ENCODE peak calls at places on chromosomes 7 and 10, in eight cellular contexts. M is IMR-90; P is keratinocyte; S is right cardiac atrium; D is hepatocyte; O is Panc1; F is tibial artery; I is naive thymus-derived CD4-positive, alpha-beta T cell. J is an unnamed sample.

GRCh38 chr10:100739516-100740368 is 5.6 kb upstream of the PAX2 start:
- DNase-seq in I (no peak), P (no peak), S (no peak), F (no peak), D (peak), M (no peak), O (no peak), J (no peak)

GRCh38 chr10:3140280-3140679 is 32.3 kb downstream of the PITRM1 start:
- DNase-seq in S (peak), P (no peak), I (no peak), F (peak), D (no peak), O (no peak), M (no peak), J (no peak)

GRCh38 chr7:116984511-116984910 is 31.2 kb downstream of the ST7 start:
- DNase-seq in D (no peak), I (no peak), F (no peak), M (no peak), P (no peak), O (no peak), S (no peak), J (no peak)

GRCh38 chr10:123427386-123427785 is 238.8 kb upstream of the GPR26 start:
- DNase-seq in O (no peak), F (no peak), M (no peak), P (no peak), D (peak), I (no peak), S (peak), J (no peak)

GRCh38 chr10:77245953-77246352 is 391.7 kb downstream of the KCNMA1 start:
- DNase-seq in O (no peak), I (no peak), D (no peak), M (peak), P (no peak), F (no peak), S (no peak), J (no peak)

GRCh38 chr7:133389727-133390126 is 136.8 kb downstream of the EXOC4 start:
- DNase-seq in P (no peak), I (no peak), D (no peak), F (no peak), M (no peak), S (no peak), O (no peak), J (no peak)

GRCh38 chr10:48444861-48445841 is 138.7 kb downstream of the MAPK8 start:
- DNase-seq in F (peak), O (no peak), I (no peak), M (no peak), D (peak), S (peak), P (no peak), J (no peak)

GRCh38 chr7:159192761-159193453 is 48.2 kb upstream of the VIPR2 start:
- DNase-seq in S (no peak), I (no peak), O (no peak), D (no peak), F (no peak), P (no peak), M (no peak), J (no peak)

GRCh38 chr7:17056491-17057142 is 174.8 kb upstream of the AGR3 start:
- DNase-seq in S (no peak), M (peak), O (no peak), I (no peak), F (no peak), D (no peak), P (no peak), J (no peak)

GRCh38 chr10:6255548-6256061 is 52.9 kb downstream of the PFKFB3 start:
- DNase-seq in F (no peak), D (no peak), P (no peak), S (no peak), M (no peak), O (no peak), I (no peak), J (no peak)

GRCh38 chr7:119949053-119949452 is 323.9 kb upstream of the KCND2 start:
- DNase-seq in P (no peak), S (no peak), D (no peak), I (no peak), F (no peak), M (no peak), O (no peak), J (no peak)

GRCh38 chr7:123797673-123798526 is 47.1 kb upstream of the HYAL4 start:
- DNase-seq in O (peak), P (peak), S (no peak), I (peak), D (peak), M (peak), F (no peak), J (no peak)
- H3K27ac ChIP-seq in O (no peak), P (peak), S (no peak), I (no peak), D (peak), M (no peak), F (no peak), J (no peak)

GRCh38 chr7:130022115-130022514 is 29.1 kb downstream of the ZC3HC1 start:
- DNase-seq in I (no peak), S (no peak), F (no peak), D (no peak), M (no peak), O (no peak), P (no peak), J (peak)
- H3K27ac ChIP-seq in I (no peak), S (peak), F (no peak), D (no peak), M (no peak), O (no peak), P (no peak), J (no peak)

DNA sequence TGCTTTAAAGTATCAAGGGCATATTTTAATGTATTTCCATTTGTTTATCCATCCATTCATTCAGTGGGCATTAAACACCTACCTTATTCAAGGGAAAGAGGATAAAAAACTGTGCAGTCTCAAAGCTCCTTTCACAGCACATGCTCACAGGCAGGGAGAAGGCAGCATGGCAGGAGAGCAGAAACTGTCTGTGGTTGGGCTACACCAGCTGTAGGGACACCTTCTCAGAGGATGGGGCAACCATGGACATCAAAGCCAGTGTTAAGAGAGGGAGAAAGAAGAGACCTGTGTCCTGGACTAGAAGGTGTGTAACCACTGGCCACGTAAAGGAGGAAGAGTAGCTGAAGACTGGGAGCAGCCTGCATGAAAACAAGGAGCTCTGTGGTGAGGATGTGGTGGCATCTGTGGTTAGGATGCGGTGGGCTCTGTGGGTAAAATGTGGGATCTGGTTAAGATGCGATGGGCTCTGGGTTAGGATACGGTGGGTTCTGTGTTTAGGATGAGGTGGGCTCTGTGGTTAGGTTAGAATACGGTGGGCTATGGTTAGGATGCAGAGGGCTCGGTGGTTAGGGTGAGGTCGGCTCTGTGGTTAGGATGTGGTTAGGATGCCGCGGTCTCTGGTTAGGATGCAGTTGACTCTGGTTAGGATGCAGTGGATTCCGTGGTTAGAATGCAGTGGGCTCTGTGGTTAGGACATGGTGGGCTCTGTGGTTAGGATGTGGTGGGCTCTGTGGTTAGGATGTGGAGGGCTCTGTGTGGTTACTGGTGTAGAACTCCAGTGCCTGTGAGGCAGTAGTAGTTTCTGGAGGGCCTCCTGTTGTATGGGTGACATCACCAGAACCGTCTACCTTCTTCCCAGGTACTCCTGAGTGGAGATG is 197.5 kb downstream of the WDR37 start:
- DNase-seq in I (no peak), O (no peak), P (no peak), S (no peak), F (no peak), M (no peak), D (no peak), J (no peak)
- H3K27ac ChIP-seq in I (no peak), O (no peak), P (no peak), S (no peak), F (no peak), M (no peak), D (no peak), J (peak)

DNA sequence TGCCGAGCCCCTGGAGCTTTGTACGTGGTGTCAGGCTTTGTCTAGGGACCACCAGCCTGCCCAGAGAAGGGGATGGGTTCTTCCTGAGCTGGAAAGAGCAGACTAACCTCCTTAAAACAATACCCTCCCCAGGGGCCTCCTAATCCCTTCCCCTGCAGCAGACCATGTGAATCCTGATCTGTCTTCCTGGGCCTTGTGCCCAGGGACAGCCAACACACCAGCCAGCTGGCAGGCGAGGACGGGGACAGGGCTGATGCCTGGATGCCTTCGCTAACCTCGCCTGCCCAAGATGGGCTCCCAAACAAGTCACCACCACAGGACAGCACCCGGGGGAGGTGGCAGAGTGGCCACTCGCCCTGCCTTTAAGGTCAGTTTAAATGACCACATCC is 17.6 kb downstream of the PODXL start:
- DNase-seq in I (no peak), M (no peak), O (no peak), F (no peak), S (peak), D (no peak), P (no peak), J (no peak)
- H3K27ac ChIP-seq in I (no peak), M (no peak), O (no peak), F (no peak), S (peak), D (peak), P (no peak), J (no peak)

GRCh38 chr10:72336259-72337038 is 18.3 kb downstream of the DNAJB12 start:
- DNase-seq in D (peak), I (no peak), P (no peak), F (no peak), S (peak), O (no peak), M (no peak), J (no peak)
- H3K27ac ChIP-seq in D (no peak), I (peak), P (peak), F (peak), S (peak), O (peak), M (no peak), J (peak)

J was measured in substantia nigra.